ENCODE peak calls at places on chromosomes 12 and 14, in nine cellular contexts. V is DND-41, F is neuronal stem cell, T is lung, A is hepatocyte, G is cardiac muscle cell, C is transverse colon, X is suprapubic skin, E is iPS DF 6.9. J is an unnamed sample.

GRCh38 chr12:44848771-44849085 is 27.4 kb downstream of the NELL2 start:
- DNase-seq in V (no peak), F (no peak), T (no peak), A (no peak), G (no peak), C (no peak), X (no peak), E (no peak), J (no peak)

GRCh38 chr14:68546839-68547238 is 246.0 kb downstream of the ZFP36L1 start:
- DNase-seq in V (no peak), F (no peak), T (no peak), A (no peak), G (peak; percentile 77), C (no peak), X (no peak), E (no peak), J (no peak)

GRCh38 chr14:93301821-93302447 is 30.9 kb downstream of the BTBD7 start:
- DNase-seq in V (no peak), F (no peak), T (no peak), A (peak; percentile 51), G (no peak), C (no peak), X (no peak), E (peak; percentile 20), J (no peak)

GRCh38 chr12:82411561-82412230 is 53.4 kb downstream of the METTL25 start:
- DNase-seq in V (no peak), F (no peak), T (no peak), A (no peak), G (no peak), C (no peak), X (no peak), E (no peak), J (no peak)

GRCh38 chr14:85532981-85533820 is 3.3 kb downstream of the FLRT2 start:
- DNase-seq in V (no peak), F (peak; percentile 76), T (no peak), A (peak; percentile 82), G (peak; percentile 94), C (no peak), X (peak; percentile 76), E (no peak), J (peak; percentile 47)

GRCh38 chr12:87160848-87161601 is 868.2 kb downstream of the C12orf50 start:
- DNase-seq in V (no peak), F (no peak), T (no peak), A (no peak), G (no peak), C (no peak), X (no peak), E (no peak), J (no peak)

GRCh38 chr12:65596514-65597010 is 227.7 kb upstream of the HMGA2 start:
- DNase-seq in V (no peak), F (no peak), T (no peak), A (no peak), G (peak; percentile 38), C (no peak), X (no peak), E (no peak), J (no peak)

GRCh38 chr12:62291888-62292760 is 31.9 kb downstream of the USP15 start:
- DNase-seq in V (no peak), F (no peak), T (no peak), A (no peak), G (peak; percentile 18), C (no peak), X (no peak), E (no peak), J (no peak)

GRCh38 chr14:74085047-74085637 is 386 bp downstream of the LIN52 start:
- DNase-seq in V (no peak), F (peak; percentile 35), T (no peak), A (peak; percentile 36), G (peak; percentile 21), C (no peak), X (no peak), E (no peak), J (no peak)

GRCh38 chr12:40033260-40033649 is 72.6 kb downstream of the SLC2A13 start:
- DNase-seq in V (no peak), F (no peak), T (no peak), A (no peak), G (no peak), C (peak; percentile 67), X (no peak), E (no peak), J (no peak)

GRCh38 chr14:52850520-52850919 is 59.1 kb upstream of the GNPNAT1 start:
- DNase-seq in V (no peak), F (no peak), T (no peak), A (no peak), G (no peak), C (no peak), X (no peak), E (no peak), J (no peak)

GRCh38 chr14:68312300-68312699 is 480.6 kb downstream of the ZFP36L1 start:
- DNase-seq in V (no peak), F (no peak), T (no peak), A (no peak), G (no peak), C (no peak), X (no peak), E (no peak), J (peak; percentile 57)

GRCh38 chr14:61615743-61616523 is 79.4 kb upstream of the HIF1A start:
- DNase-seq in V (no peak), F (no peak), T (no peak), A (no peak), G (peak; percentile 89), C (no peak), X (no peak), E (no peak), J (no peak)

GRCh38 chr12:31820832-31821231 is 92.0 kb upstream of the AMN1 start:
- DNase-seq in V (no peak), F (no peak), T (no peak), A (no peak), G (no peak), C (no peak), X (no peak), E (no peak), J (no peak)

GRCh38 chr14:65359503-65359902 is 53.0 kb upstream of the FUT8 start:
- DNase-seq in V (no peak), F (no peak), T (no peak), A (no peak), G (peak; percentile 66), C (no peak), X (no peak), E (no peak), J (no peak)

GRCh38 chr12:125549836-125550235 is 484.6 kb downstream of the AACS start:
- DNase-seq in V (peak; percentile 14), F (no peak), T (no peak), A (no peak), G (no peak), C (no peak), X (no peak), E (peak; percentile 31), J (no peak)

GRCh38 chr14:91171291-91171690 is 57.4 kb downstream of the DGLUCY start:
- DNase-seq in V (no peak), F (no peak), T (no peak), A (no peak), G (no peak), C (no peak), X (no peak), E (no peak), J (no peak)

GRCh38 chr12:121579190-121579791 is 1.5 kb downstream of the KDM2B start:
- DNase-seq in V (peak; percentile 70), F (peak; percentile 26), T (peak; percentile 36), A (peak; percentile 56), G (no peak), C (peak; percentile 54), X (no peak), E (no peak), J (peak; percentile 75)

DNA sequence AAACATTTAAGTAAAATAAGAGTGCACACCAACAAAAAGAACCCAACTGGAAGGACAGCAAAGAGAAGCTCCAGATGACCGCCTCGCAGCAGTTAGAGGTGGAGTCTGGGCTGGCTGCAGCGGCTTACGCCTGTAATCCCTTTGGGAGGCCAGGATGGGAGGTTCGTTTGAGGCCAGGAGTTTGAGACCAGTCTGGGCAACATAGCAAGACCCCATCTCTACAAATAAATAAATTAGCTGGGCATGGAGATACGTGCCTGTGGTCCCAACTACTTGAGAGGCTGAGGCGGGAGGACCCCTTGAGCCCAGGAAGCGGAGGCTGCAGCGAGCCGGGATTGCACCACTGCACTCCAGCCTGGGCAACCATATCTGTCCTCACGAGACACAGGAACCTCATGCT is 15.2 kb downstream of the LRCOL1 start:
- DNase-seq in V (no peak), F (no peak), T (no peak), A (no peak), G (no peak), C (no peak), X (no peak), E (no peak), J (no peak)
- H3K27me3 ChIP-seq in V (peaks cover under 1% of the 10 kb centered on the region), F (peaks cover 3% of the 10 kb centered on the region), T (no peaks in the 10 kb centered on the region), A (peaks cover 8% of the 10 kb centered on the region), G (peaks cover 34% of the 10 kb centered on the region), C (peaks cover 14% of the 10 kb centered on the region), X (peaks cover 2% of the 10 kb centered on the region), E (peaks cover 9% of the 10 kb centered on the region), J (no peaks in the 10 kb centered on the region)

GRCh38 chr14:99136401-99136800 is 135.6 kb downstream of the BCL11B start:
- DNase-seq in V (no peak), F (no peak), T (peak; percentile 19), A (no peak), G (no peak), C (no peak), X (no peak), E (no peak), J (no peak)
- H3K4me1 ChIP-seq in V (peaks cover 12% of the 10 kb centered on the region), F (no peaks in the 10 kb centered on the region), T (no peaks in the 10 kb centered on the region), A (peaks cover 11% of the 10 kb centered on the region), G (no peaks in the 10 kb centered on the region), C (no peaks in the 10 kb centered on the region), X (peaks cover 11% of the 10 kb centered on the region), E (peaks cover 7% of the 10 kb centered on the region), J (no peaks in the 10 kb centered on the region)

GRCh38 chr12:112015938-112016337 is 2.7 kb downstream of the ERP29 start:
- DNase-seq in V (no peak), F (no peak), T (no peak), A (no peak), G (no peak), C (no peak), X (no peak), E (no peak), J (no peak)
- H3K4me3 ChIP-seq in V (no peak overlapping the region), F (no peak overlapping the region), T (no peak overlapping the region), A (no peak overlapping the region), G (no peak overlapping the region), C (no peak overlapping the region), X (no peak overlapping the region), E (no peak overlapping the region), J (no peak overlapping the region)

DNA sequence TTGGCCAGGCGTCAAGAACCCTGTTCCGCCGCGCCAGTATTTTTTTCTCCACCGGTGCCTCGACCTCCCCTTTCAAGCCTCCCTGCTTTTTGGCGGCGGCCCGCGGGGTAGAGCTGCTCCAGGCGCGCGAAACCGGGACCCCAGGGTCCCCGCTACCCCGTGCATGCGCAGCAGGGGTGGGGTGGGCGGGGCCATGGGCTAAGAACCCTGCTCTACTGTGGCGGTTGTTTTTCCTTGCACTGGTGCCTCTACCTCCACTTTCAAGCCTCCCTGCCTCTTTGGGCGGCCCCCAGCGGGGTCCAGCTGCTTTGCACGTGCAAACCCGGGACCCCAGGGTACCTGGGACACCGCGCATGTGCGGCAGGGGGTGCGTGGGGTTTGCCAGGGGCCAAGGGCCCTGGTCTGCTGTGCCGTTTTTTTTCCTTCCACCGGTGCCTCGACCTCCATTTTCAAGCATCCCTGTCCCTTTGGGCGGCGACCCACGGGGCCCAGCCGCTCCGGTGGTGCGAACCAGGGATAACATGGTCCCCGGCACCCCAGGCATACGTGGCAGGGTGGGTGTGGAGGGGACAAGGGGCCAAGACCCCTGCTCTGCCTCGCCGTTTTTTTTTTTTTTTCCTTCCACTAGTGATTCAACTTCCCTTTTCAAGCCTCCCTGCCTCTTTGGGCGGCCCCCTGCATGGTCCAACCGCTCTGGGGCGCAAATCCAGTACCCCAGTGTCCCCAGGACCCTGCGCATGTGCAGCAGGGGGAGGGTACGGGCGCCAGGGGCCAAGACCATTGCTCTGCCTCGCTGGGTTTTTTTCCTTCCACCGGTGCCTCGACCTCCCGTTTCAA is 326.8 kb downstream of the ALG10 start:
- DNase-seq in V (no peak), F (no peak), T (no peak), A (no peak), G (no peak), C (no peak), X (no peak), E (no peak), J (no peak)
- H3K27me3 ChIP-seq in V (no peaks in the 10 kb centered on the region), F (no peaks in the 10 kb centered on the region), T (no peaks in the 10 kb centered on the region), A (no peaks in the 10 kb centered on the region), G (no peaks in the 10 kb centered on the region), C (no peaks in the 10 kb centered on the region), X (no peaks in the 10 kb centered on the region), E (no peaks in the 10 kb centered on the region), J (no peaks in the 10 kb centered on the region)

J was measured in pancreas.